ENCODE peak calls at places on chromosomes 5 and 9, in six cellular contexts. Y, K, X, W, U and G are unnamed samples.

GRCh38 chr9:20754556-20754955 is 70.5 kb downstream of the FOCAD start:
- DNase-seq in Y (no peak), K (no peak), X (no peak), W (no peak), U (no peak), G (no peak)

GRCh38 chr5:87598460-87598859 is 185.7 kb upstream of the CCNH start:
- DNase-seq in Y (no peak), K (no peak), X (no peak), W (no peak), U (no peak), G (no peak)

GRCh38 chr5:109102291-109102690 is 307.5 kb downstream of the PJA2 start:
- DNase-seq in Y (no peak), K (no peak), X (no peak), W (no peak), U (no peak), G (no peak)

GRCh38 chr5:18072600-18072999 is 438.3 kb downstream of the TAF11L14 start:
- DNase-seq in Y (no peak), K (no peak), X (no peak), W (no peak), U (no peak), G (no peak)

GRCh38 chr9:113853333-113853732 is 22.8 kb upstream of the ZNF618 start:
- DNase-seq in Y (peak; percentile 22), K (no peak), X (no peak), W (peak; percentile 8), U (peak; percentile 28), G (peak; percentile 22)

GRCh38 chr9:16484744-16485143 is 385.7 kb downstream of the BNC2 start:
- DNase-seq in Y (no peak), K (no peak), X (no peak), W (no peak), U (no peak), G (no peak)

GRCh38 chr9:98871456-98872065 is 64.1 kb downstream of the GALNT12 start:
- DNase-seq in Y (no peak), K (no peak), X (no peak), W (no peak), U (no peak), G (no peak)

GRCh38 chr9:6188906-6189305 is 26.7 kb upstream of the IL33 start:
- DNase-seq in Y (no peak), K (no peak), X (no peak), W (no peak), U (no peak), G (no peak)

GRCh38 chr5:124289122-124289521 is 457.3 kb downstream of the ZNF608 start:
- DNase-seq in Y (no peak), K (no peak), X (no peak), W (no peak), U (no peak), G (no peak)

GRCh38 chr9:114836769-114837168 is 30.9 kb upstream of the TNFSF15 start:
- DNase-seq in Y (no peak), K (no peak), X (no peak), W (no peak), U (no peak), G (peak; percentile 6)

GRCh38 chr9:85727500-85727899 is 14.3 kb downstream of the AGTPBP1 start:
- DNase-seq in Y (no peak), K (no peak), X (no peak), W (no peak), U (peak; percentile 29), G (no peak)

GRCh38 chr5:178551059-178551458 is 39.1 kb downstream of the COL23A1 start:
- DNase-seq in Y (peak; percentile 16), K (peak; percentile 34), X (no peak), W (peak; percentile 28), U (peak; percentile 18), G (peak; percentile 54)

GRCh38 chr5:99034336-99034735 is 105.5 kb upstream of the CHD1 start:
- DNase-seq in Y (no peak), K (peak; percentile 21), X (no peak), W (peak; percentile 58), U (no peak), G (no peak)

GRCh38 chr5:103562453-103563157 is at the start of gene NUDT12:
- DNase-seq in Y (peak; percentile 54), K (peak; percentile 90), X (peak; percentile 42), W (peak; percentile 86), U (peak; percentile 39), G (peak; percentile 10)

GRCh38 chr9:98399950-98400683 is 144.7 kb upstream of the TBC1D2 start:
- DNase-seq in Y (no peak), K (no peak), X (no peak), W (no peak), U (no peak), G (no peak)

DNA sequence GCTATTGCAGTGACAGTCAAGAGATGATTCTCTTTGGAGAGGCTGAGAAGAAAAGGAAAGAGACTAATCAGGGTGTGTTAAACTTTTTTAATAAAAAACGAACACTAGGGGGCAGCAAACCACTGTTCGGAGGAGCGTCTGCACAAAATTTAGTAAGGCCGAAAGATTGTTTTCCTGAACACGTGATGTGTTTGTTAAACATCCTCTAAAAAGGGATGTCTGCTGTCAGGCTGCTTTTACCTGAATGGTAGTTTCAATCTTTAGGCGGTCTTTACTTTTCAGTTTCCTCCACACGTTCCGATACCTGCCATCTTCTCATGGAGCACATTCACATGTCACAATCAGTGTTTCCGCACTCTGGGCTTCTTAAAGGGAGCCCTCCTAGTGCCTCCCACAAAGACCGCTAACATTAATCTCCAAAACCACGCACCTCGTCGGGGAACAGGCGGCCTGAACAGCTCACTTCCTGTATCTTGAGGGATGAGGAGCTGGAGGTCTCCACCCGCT is 125.2 kb downstream of the GPBP1 start:
- DNase-seq in Y (peak; percentile 79), K (peak; percentile 47), X (peak; percentile 32), W (peak; percentile 89), U (peak; percentile 46), G (peak; percentile 75)
- TF ChIP-seq MYC in Y (no peak), K (no peak), X (no peak), W (no peak), U (no peak), G (no peak)

GRCh38 chr9:89234186-89234585 is 55.6 kb upstream of the SHC3 start:
- DNase-seq in Y (no peak), K (no peak), X (no peak), W (no peak), U (no peak), G (no peak)

GRCh38 chr9:89236955-89237573 is 58.4 kb upstream of the SHC3 start:
- DNase-seq in Y (no peak), K (no peak), X (no peak), W (no peak), U (no peak), G (no peak)

DNA sequence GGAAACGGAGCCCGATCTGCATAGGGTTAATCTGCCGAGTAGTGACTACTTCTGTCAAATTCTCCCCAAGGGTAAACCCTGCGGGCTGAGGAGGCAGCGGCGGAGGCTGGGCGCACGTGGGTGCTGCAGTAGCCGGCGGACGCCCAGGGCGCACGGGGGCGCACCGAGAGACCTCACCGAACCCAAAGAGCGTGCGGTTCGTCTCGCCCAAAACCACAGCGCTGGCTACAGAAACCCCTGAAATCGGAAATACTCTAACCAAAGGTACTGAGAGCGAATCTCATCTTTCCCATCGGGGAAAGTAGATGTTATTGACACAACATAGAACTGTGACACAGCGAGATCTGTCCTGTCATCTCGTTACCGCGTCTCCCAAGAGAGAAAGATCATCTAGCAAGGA is 56.0 kb upstream of the SHC3 start:
- DNase-seq in Y (peak; percentile 39), K (no peak), X (peak; percentile 3), W (no peak), U (no peak), G (peak; percentile 67)
- TF ChIP-seq CTCF in Y (peak; percentile 28), K (no peak), X (no peak), W (no peak), U (no peak), G (peak; percentile 16)

DNA sequence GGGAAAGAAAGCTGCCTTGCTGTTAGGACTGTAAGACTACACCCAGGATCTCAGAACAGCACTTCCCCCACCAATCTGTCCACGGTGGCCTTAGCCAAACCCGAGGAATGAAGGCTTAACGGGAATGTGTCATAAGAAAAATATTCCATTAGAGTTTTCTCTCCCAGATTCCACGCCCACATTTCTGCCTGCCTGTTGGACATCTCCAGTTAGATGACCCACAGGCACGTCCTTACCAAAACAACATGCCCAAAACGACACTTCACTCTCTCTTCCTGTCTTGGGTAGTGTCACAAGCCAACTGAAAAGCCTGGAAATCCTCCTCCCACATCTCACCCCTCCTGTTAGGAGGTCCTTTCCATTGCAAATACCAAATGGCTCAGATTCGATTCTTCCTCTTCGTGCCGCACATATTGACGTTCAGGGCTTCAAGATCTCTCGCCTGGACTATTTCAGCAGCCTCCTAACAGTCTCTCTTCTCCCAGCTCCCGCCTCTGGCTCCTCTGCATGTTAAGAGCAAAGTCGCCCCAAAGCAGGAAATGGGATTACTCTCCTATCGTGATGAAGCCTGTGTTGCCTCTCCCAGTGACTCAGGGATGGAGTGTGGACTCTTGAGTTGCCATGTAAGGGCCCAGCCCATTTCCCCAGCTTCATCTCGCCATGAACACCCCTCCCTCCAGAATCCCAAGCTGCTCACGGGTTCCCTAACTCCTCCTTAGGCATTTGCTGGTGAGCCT is 159.3 kb downstream of the NR3C1 start:
- DNase-seq in Y (peak; percentile 92), K (no peak), X (no peak), W (peak; percentile 60), U (peak; percentile 62), G (no peak)
- TF ChIP-seq MYC in Y (no peak), K (no peak), X (no peak), W (no peak), U (no peak), G (no peak)

GRCh38 chr5:169848792-169849191 is 131.5 kb downstream of the INSYN2B start:
- DNase-seq in Y (no peak), K (no peak), X (no peak), W (no peak), U (no peak), G (no peak)

GRCh38 chr5:169847519-169847918 is 132.8 kb downstream of the INSYN2B start:
- DNase-seq in Y (no peak), K (no peak), X (no peak), W (no peak), U (no peak), G (no peak)

GRCh38 chr5:169848271-169848670 is 132.0 kb downstream of the INSYN2B start:
- DNase-seq in Y (no peak), K (no peak), X (no peak), W (no peak), U (no peak), G (no peak)

DNA sequence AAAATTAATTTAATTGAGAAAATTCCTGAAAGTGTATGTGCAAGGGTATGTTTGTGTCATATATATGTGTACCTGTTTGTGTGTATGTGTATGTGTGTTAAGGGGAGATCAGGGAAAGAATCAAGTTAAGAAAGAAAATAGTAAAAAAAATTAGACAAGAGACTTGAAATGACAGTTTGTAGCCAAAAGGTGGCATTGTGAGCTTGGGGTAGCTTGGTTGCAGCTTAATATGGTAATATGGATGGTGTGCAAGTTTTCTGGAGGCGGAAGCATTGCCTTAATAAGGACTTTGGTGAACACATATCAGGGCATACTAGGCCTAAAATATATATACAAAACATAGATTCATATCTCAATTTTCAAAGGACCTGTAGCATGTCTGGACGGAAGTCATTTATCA is 129.9 kb downstream of the INSYN2B start:
- DNase-seq in Y (peak; percentile 30), K (no peak), X (no peak), W (no peak), U (no peak), G (peak; percentile 29)
- TF ChIP-seq CTCF in Y (peak; percentile 9), K (peak; percentile 30), X (no peak), W (peak; percentile 9), U (no peak), G (no peak)